ENCODE peak calls at places on chromosome 22, in six cellular contexts. D, C, I, E, A and H are unnamed samples.

GRCh38 chr22:32737811-32738210 is 63.7 kb upstream of the TIMP3 start:
- DNase-seq in C (no peak), D (no peak), I (no peak), A (peak; percentile 93), E (no peak), H (no peak)

GRCh38 chr22:49198705-49199084 is 629.0 kb downstream of the BRD1 start:
- DNase-seq in D (no peak), E (no peak), I (no peak), C (peak; percentile 47), A (no peak), H (no peak)

GRCh38 chr22:49294656-49295464 is 532.8 kb downstream of the BRD1 start:
- DNase-seq in D (no peak), A (no peak), C (peak; percentile 60), E (no peak), I (peak; percentile 12), H (no peak)

GRCh38 chr22:50527921-50528681 is 1.7 kb downstream of the TYMP start:
- DNase-seq in D (no peak), A (no peak), I (no peak), E (no peak), C (no peak), H (no peak)

GRCh38 chr22:45098056-45098455 is 65.7 kb upstream of the NUP50 start:
- DNase-seq in A (no peak), I (no peak), C (no peak), D (no peak), E (no peak), H (no peak)

GRCh38 chr22:19174106-19175025 is 4.2 kb downstream of the SLC25A1 start:
- DNase-seq in I (peak; percentile 63), D (no peak), E (no peak), C (peak; percentile 90), A (no peak), H (no peak)

GRCh38 chr22:26502688-26503561 is 9.3 kb downstream of the TFIP11 start:
- DNase-seq in A (no peak), C (no peak), I (no peak), D (peak; percentile 25), E (no peak), H (no peak)

GRCh38 chr22:19765477-19766234 is 5.1 kb downstream of the TBX1 start:
- DNase-seq in D (peak; percentile 37), C (no peak), A (peak; percentile 63), E (no peak), I (no peak), H (no peak)

GRCh38 chr22:43305806-43306205 is 37.4 kb downstream of the SCUBE1 start:
- DNase-seq in A (no peak), D (peak; percentile 67), I (no peak), E (no peak), C (no peak), H (no peak)

GRCh38 chr22:29307658-29308147 is 1.3 kb downstream of the GAS2L1 start:
- DNase-seq in D (no peak), I (no peak), E (no peak), C (peak; percentile 70), A (no peak), H (no peak)

GRCh38 chr22:37213941-37214340 is 1.7 kb upstream of the SSTR3 start:
- DNase-seq in A (no peak), I (no peak), C (peak; percentile 41), D (no peak), E (peak; percentile 33), H (no peak)

GRCh38 chr22:19877626-19878339 is 23.1 kb upstream of the GNB1L start:
- DNase-seq in I (no peak), E (no peak), C (no peak), A (no peak), D (no peak), H (no peak)

GRCh38 chr22:20016734-20017621 is at the start of gene ARVCF:
- DNase-seq in C (peak; percentile 95), I (peak; percentile 83), A (peak; percentile 88), D (peak; percentile 94), E (peak; percentile 96), H (peak; percentile 36)

GRCh38 chr22:37335819-37336199 is 53.5 kb downstream of the CYTH4 start:
- DNase-seq in I (no peak), A (no peak), C (no peak), D (no peak), E (no peak), H (no peak)

GRCh38 chr22:43465291-43466015 is 53.6 kb downstream of the MPPED1 start:
- DNase-seq in E (no peak), I (no peak), D (no peak), A (no peak), C (no peak), H (no peak)

GRCh38 chr22:48919187-48919590 is 908.5 kb downstream of the BRD1 start:
- DNase-seq in I (no peak), E (no peak), D (no peak), C (peak; percentile 35), A (no peak), H (no peak)

GRCh38 chr22:33841281-33842005 is 78.8 kb downstream of the LARGE1 start:
- DNase-seq in A (no peak), E (no peak), C (no peak), I (no peak), D (no peak), H (no peak)

GRCh38 chr22:22098457-22099193 is 116.0 kb upstream of the TOP3B start:
- DNase-seq in I (no peak), D (no peak), A (no peak), E (no peak), C (no peak), H (no peak)

GRCh38 chr22:32218470-32218869 is 13.6 kb upstream of the RFPL2 start:
- DNase-seq in E (no peak), D (no peak), C (no peak), I (no peak), A (peak; percentile 23), H (no peak)

GRCh38 chr22:46262449-46263207 is 515 bp downstream of the PKDREJ start:
- DNase-seq in D (peak; percentile 80), E (peak; percentile 72), C (peak; percentile 82), A (peak; percentile 33), I (no peak), H (no peak)

GRCh38 chr22:44735518-44736428 is 16.6 kb upstream of the ARHGAP8 start:
- DNase-seq in D (peak; percentile 83), E (peak; percentile 89), A (peak; percentile 46), C (no peak), I (no peak), H (no peak)

GRCh38 chr22:42269407-42270177 is 861 bp downstream of the TCF20 start:
- DNase-seq in I (peak; percentile 59), A (peak; percentile 69), D (peak; percentile 51), C (no peak), E (peak; percentile 90), H (no peak)

GRCh38 chr22:29149841-29150555 is 55.7 kb upstream of the EMID1 start:
- DNase-seq in I (no peak), C (peak; percentile 58), A (no peak), E (no peak), D (peak; percentile 35), H (no peak)

GRCh38 chr22:27775698-27776409 is 25.7 kb downstream of the MN1 start:
- DNase-seq in E (no peak), A (no peak), I (no peak), D (no peak), C (no peak), H (no peak)
- H3K27me3 ChIP-seq in E (no peaks in the 10 kb centered on the region), A (no peaks in the 10 kb centered on the region), I (no peaks in the 10 kb centered on the region), D (no peaks in the 10 kb centered on the region), C (no peaks in the 10 kb centered on the region), H (no peaks in the 10 kb centered on the region)

GRCh38 chr22:47561766-47562165 is 799.3 kb downstream of the TBC1D22A start:
- DNase-seq in C (no peak), D (no peak), A (no peak), E (no peak), I (no peak), H (no peak)
- H3K9me3 ChIP-seq in C (no peaks in the 10 kb centered on the region), D (no peaks in the 10 kb centered on the region), A (peaks cover 64% of the 10 kb centered on the region), E (no peaks in the 10 kb centered on the region), I (no peaks in the 10 kb centered on the region), H (no peaks in the 10 kb centered on the region)

DNA sequence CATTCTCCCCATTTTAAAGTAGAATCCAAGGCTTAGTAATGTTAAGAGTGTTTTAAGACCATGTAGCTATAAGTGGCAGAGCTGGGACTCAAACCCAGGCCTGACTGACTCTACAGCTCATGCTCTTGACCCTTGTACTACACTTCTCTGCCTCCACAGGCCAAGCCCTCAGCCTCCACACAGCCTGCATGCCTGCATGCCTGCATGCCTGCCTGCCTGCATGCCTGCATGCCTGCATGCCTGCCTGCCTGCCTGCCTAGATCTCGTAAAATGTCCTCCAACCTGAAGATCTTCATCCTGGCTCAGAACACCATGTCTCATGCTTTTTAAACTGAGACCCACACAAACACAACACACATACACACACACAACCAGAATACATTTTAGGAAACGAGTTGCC is 18.6 kb downstream of the TBC1D10A start:
- DNase-seq in C (no peak), E (no peak), A (peak; percentile 95), D (no peak), I (no peak), H (no peak)
- H3K4me1 ChIP-seq in C (peaks cover 84% of the 10 kb centered on the region), E (peaks cover 91% of the 10 kb centered on the region), A (peaks cover 62% of the 10 kb centered on the region), D (peaks cover 100% of the 10 kb centered on the region), I (peaks cover 45% of the 10 kb centered on the region), H (peaks cover 100% of the 10 kb centered on the region)

GRCh38 chr22:38735465-38736256 is 20.1 kb downstream of the SUN2 start:
- DNase-seq in D (no peak), I (no peak), C (no peak), E (no peak), A (no peak), H (no peak)
- H3K27me3 ChIP-seq in D (no peaks in the 10 kb centered on the region), I (no peaks in the 10 kb centered on the region), C (no peaks in the 10 kb centered on the region), E (no peaks in the 10 kb centered on the region), A (no peaks in the 10 kb centered on the region), H (no peaks in the 10 kb centered on the region)